ENCODE peak calls at places on chromosome 15, in four cellular contexts. G is sciatic nerve, N is SHP77 treated with DMSO at 0.1 percent for 48 hours, I is activated T-helper 1 cell treated with Interleukin-2 at 50 U/mL for 16 hours. E is an unnamed sample.

GRCh38 chr15:60582370-60583036 is 103.6 kb upstream of the ICE2 start:
- DNase-seq in N (no peak), I (peak), G (no peak), E (no peak)

GRCh38 chr15:38266247-38266996 is 13.8 kb downstream of the SPRED1 start:
- DNase-seq in G (no peak), N (no peak), I (no peak), E (no peak)

GRCh38 chr15:23385886-23386430 is 31.4 kb downstream of the GOLGA8S start:
- DNase-seq in G (no peak), I (no peak), N (no peak), E (no peak)

GRCh38 chr15:90221251-90221900 is 12.4 kb downstream of the CIB1 start:
- DNase-seq in I (no peak), G (peak), N (peak), E (peak)

GRCh38 chr15:44541282-44541958 is 4.5 kb downstream of the EIF3J start:
- DNase-seq in G (no peak), N (no peak), I (no peak), E (no peak)

GRCh38 chr15:60704129-60704528 is 225.2 kb upstream of the ICE2 start:
- DNase-seq in N (no peak), G (no peak), I (peak), E (no peak)

GRCh38 chr15:85730001-85730820 is 64.5 kb downstream of the KLHL25 start:
- DNase-seq in N (peak), I (no peak), G (no peak), E (no peak)

GRCh38 chr15:70528270-70528706 is 235.1 kb downstream of the UACA start:
- DNase-seq in G (no peak), N (no peak), I (no peak), E (peak)

GRCh38 chr15:53746101-53746500 is 13.4 kb downstream of the WDR72 start:
- DNase-seq in I (no peak), G (no peak), N (no peak), E (no peak)

GRCh38 chr15:78201281-78202190 is 32.8 kb downstream of the ACSBG1 start:
- DNase-seq in I (no peak), N (no peak), G (peak), E (no peak)

GRCh38 chr15:91970142-91970541 is 116.6 kb downstream of the SLCO3A1 start:
- DNase-seq in G (peak), N (no peak), I (no peak), E (no peak)

GRCh38 chr15:67521770-67522568 is 1.0 kb downstream of the C15orf61 start:
- DNase-seq in G (no peak), I (no peak), N (no peak), E (no peak)

GRCh38 chr15:36756707-36757106 is 177.3 kb downstream of the CDIN1 start:
- DNase-seq in N (no peak), I (no peak), G (no peak), E (no peak)